ENCODE peak calls at places on chromosomes 5 and 9, in eight cellular contexts. H is mammary epithelial cell, D is kidney, G is bronchial epithelial cell, Y is fibroblast of lung, R is AG04449, C is nephron progenitor cell, B is epithelial cell of proximal tubule. J is an unnamed sample.

GRCh38 chr9:129253820-129254381 is 75.8 kb upstream of the IER5L start:
- DNase-seq in D (peak), C (peak), R (no peak), Y (peak), B (no peak), H (no peak), G (no peak), J (no peak)

GRCh38 chr5:95725937-95726810 is 5.0 kb upstream of the RHOBTB3 start:
- DNase-seq in D (no peak), C (no peak), B (no peak), H (no peak), Y (peak), G (no peak), R (peak), J (peak)

GRCh38 chr9:77926314-77926959 is 105.2 kb downstream of the GNAQ start:
- DNase-seq in Y (peak), H (peak), B (peak), C (no peak), G (peak), R (no peak), D (no peak), J (no peak)

GRCh38 chr9:135879619-135880018 is 27.7 kb downstream of the CAMSAP1 start:
- DNase-seq in C (no peak), D (no peak), B (no peak), Y (no peak), R (no peak), H (no peak), G (no peak), J (no peak)

GRCh38 chr5:54049144-54049543 is 261.2 kb downstream of the ARL15 start:
- DNase-seq in D (no peak), B (no peak), H (no peak), G (no peak), R (no peak), Y (peak), C (no peak), J (no peak)

GRCh38 chr5:119996128-119996527 is 366.8 kb downstream of the FAM170A start:
- DNase-seq in C (no peak), H (no peak), Y (no peak), B (no peak), G (no peak), D (no peak), R (no peak), J (peak)

GRCh38 chr9:89178162-89179120 is at the start of gene SHC3:
- DNase-seq in C (peak), H (no peak), B (no peak), G (no peak), D (no peak), R (no peak), Y (peak), J (no peak)

GRCh38 chr5:32810812-32811211 is 99.7 kb downstream of the NPR3 start:
- DNase-seq in D (no peak), B (no peak), H (no peak), C (no peak), Y (peak), R (peak), G (no peak), J (peak)

GRCh38 chr5:14834584-14835540 is 36.7 kb downstream of the ANKH start:
- DNase-seq in Y (peak), B (no peak), C (no peak), R (no peak), H (no peak), D (no peak), G (no peak), J (no peak)

GRCh38 chr5:111606194-111606593 is 93.9 kb upstream of the STARD4 start:
- DNase-seq in R (no peak), B (no peak), Y (no peak), H (no peak), C (no peak), G (peak), D (no peak), J (no peak)

GRCh38 chr9:1969898-1970297 is 45.2 kb upstream of the SMARCA2 start:
- DNase-seq in Y (no peak), C (no peak), B (no peak), D (no peak), G (no peak), H (no peak), R (no peak), J (no peak)

GRCh38 chr5:138635268-138635667 is 60.1 kb upstream of the HSPA9 start:
- DNase-seq in Y (peak), H (peak), C (no peak), D (no peak), R (no peak), G (peak), B (no peak), J (no peak)

DNA sequence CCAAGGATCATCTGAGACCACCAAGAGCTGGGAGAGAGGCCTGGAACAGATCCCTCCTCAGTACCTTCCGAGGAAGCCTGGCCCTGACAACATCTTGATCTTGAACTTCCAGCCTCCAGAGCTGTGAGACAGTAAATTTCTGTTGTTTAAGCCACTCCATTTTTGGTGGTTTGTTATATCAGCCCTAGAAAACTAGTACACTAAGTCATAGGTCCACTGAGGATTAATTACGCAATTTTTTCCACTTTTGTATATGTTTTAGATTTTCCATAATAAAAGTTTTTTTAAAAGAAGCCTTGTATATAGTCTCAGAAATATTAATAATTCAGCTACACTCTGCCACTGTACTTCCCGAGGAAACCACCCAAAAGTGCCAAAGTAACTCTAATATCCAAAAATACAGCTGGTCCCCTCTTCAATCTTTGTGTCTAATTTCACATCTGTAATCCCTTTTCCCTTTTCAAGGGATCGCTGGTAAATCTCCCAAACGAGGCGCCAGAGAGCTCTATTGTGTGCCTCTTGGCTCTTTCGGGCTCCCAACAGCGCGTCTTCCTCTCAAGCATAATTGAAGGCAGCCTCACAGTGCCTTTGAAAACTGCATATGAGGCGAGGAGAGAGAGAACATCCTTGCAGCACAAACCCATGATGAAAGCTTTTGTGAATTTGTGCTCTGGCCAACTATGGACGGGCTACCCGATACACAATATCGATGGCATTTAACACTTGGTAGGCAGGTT is 32.7 kb downstream of the PRUNE2 start:
- DNase-seq in D (no peak), G (no peak), B (no peak), Y (no peak), H (no peak), C (peak), R (no peak), J (no peak)
- TF ChIP-seq CTCF in D (no peak), G (no peak), B (no peak), Y (no peak), H (no peak), C (no peak), R (no peak), J (no peak)

DNA sequence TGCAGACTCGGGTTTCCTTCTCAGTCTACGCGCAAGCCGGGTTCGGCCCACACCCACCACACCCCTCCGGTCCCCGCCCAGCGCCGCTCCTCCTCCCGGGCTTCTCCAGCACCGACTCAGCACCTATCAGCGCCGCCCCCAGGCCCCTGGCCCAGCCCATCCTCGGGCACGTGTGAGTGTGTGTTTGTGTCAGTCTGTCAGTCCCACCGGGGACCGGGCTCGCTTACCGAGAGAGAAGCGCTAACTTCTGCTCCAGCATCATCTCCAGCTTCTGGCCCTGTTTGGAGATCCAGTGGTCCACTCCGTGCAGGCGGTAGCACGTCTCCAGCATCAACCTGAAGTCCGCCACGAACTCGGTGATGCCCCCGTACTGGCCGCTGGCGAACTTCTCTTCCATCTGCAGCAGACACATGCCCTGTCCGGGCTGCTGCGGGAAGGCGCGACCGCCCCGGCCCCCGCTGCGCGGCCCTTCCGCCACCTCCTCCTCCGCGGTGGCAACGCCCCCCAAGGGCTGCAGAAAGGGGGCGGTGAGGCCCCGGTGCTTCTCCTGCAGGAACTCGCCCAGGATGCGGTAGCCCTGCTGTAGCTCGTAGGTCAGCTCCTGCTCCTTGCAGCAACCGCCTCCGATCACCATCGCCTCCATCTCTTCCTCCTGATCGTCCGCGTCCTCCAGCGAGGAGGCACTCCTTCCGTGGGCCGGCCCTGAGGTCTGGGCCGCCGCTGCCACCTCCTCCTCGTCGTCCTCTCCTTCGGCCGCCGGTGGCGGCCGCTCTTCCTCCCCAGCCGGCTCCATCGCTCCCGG is 8.3 kb downstream of the RANBP6 start:
- DNase-seq in B (no peak), D (peak), R (peak), G (peak), Y (peak), H (peak), C (peak), J (peak)
- TF ChIP-seq CTCF in B (no peak), D (no peak), R (no peak), G (no peak), Y (no peak), H (no peak), C (no peak), J (no peak)

GRCh38 chr5:128081111-128081865 is 2.3 kb upstream of the SLC12A2 start:
- DNase-seq in R (no peak), G (peak), H (no peak), C (no peak), B (no peak), Y (peak), D (no peak), J (no peak)

GRCh38 chr5:128084228-128085167 is 932 bp downstream of the SLC12A2 start:
- DNase-seq in D (peak), B (no peak), Y (peak), C (peak), G (peak), R (no peak), H (peak), J (no peak)

GRCh38 chr5:128082551-128083032 is 974 bp upstream of the SLC12A2 start:
- DNase-seq in G (no peak), H (no peak), C (no peak), B (no peak), D (no peak), Y (no peak), R (no peak), J (no peak)

GRCh38 chr5:128083811-128084227 is 253 bp downstream of the SLC12A2 start:
- DNase-seq in H (no peak), R (no peak), C (no peak), G (peak), D (no peak), B (no peak), Y (no peak), J (no peak)

GRCh38 chr5:128083033-128083810 is at the start of gene SLC12A2:
- DNase-seq in C (peak), G (peak), D (peak), H (peak), B (peak), R (peak), Y (peak), J (peak)
- TF ChIP-seq CTCF in C (no peak), G (no peak), D (no peak), H (no peak), B (no peak), R (no peak), Y (no peak), J (no peak)

GRCh38 chr5:84092738-84093137 is 291.9 kb downstream of the EDIL3 start:
- DNase-seq in Y (no peak), B (no peak), C (no peak), R (no peak), D (no peak), G (no peak), H (no peak), J (no peak)

GRCh38 chr5:84086517-84086916 is 298.2 kb downstream of the EDIL3 start:
- DNase-seq in C (no peak), G (peak), B (no peak), D (no peak), R (no peak), H (peak), Y (peak), J (no peak)

GRCh38 chr5:84091400-84091799 is 293.3 kb downstream of the EDIL3 start:
- DNase-seq in C (no peak), B (no peak), R (no peak), Y (no peak), G (no peak), H (no peak), D (no peak), J (no peak)

GRCh38 chr5:84085387-84086041 is 299.2 kb downstream of the EDIL3 start:
- DNase-seq in H (no peak), Y (no peak), D (no peak), R (no peak), B (no peak), G (no peak), C (no peak), J (no peak)

DNA sequence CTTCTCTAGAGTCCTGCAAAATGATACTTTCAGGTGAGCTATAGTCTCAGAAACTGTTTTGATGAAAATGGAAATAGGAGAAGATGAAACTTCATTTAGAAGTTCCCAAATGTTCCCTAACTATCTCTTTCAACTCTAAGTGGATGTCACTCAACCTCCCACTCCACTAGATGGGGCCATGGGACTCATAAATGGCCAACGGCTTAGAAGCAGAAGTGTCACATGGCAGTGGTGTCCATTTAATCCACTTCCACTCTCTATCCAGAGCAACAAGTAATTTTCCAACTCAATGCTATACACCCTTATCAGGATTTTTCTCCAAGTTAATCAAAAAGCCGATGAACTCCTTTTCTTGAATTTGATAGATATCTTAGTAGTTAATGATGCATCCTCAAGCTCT is 295.7 kb downstream of the EDIL3 start:
- DNase-seq in Y (peak), D (no peak), C (no peak), H (no peak), R (no peak), B (no peak), G (peak), J (peak)
- TF ChIP-seq CTCF in Y (peak), D (no peak), C (no peak), H (peak), R (peak), B (peak), G (peak), J (peak)

DNA sequence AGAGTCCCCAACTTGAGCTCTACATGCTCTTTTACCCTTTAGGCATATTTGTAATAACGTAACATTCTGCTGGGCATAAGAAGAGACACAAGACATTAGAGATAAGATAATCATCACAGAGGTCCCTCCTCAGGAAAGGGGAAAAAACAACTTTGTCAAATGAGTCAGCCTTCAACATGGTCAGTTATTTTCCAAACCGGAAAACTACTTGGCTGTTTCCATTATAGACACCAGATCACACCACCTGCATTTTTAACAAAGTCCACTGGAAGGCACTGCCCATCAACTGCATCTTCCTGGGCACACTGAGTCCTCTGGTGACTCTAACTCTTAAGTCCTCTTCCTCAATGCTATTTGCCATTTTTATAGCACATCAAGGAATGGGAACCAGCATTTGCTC is 221.8 kb downstream of the FAM114A2 start:
- DNase-seq in D (no peak), G (no peak), C (no peak), Y (no peak), B (no peak), R (no peak), H (no peak), J (no peak)
- TF ChIP-seq CTCF in D (no peak), G (no peak), C (no peak), Y (no peak), B (no peak), R (no peak), H (no peak), J (no peak)